ENCODE peak calls at places on chromosome 12, in six cellular contexts. K is H9, B is neuronal stem cell, Y is mesendoderm, F is H1, N is mesenchymal stem cell. G is an unnamed sample.

GRCh38 chr12:24997970-24998582 is 49.2 kb upstream of the BCAT1 start:
- DNase-seq in K (no peak), Y (no peak), B (no peak), N (peak; percentile 48), F (no peak), G (peak; percentile 91)

GRCh38 chr12:94638521-94638920 is 11.8 kb downstream of the TMCC3 start:
- DNase-seq in B (no peak), Y (no peak), F (no peak), N (no peak), K (no peak), G (no peak)

GRCh38 chr12:43329381-43329780 is 222.6 kb downstream of the ADAMTS20 start:
- DNase-seq in B (no peak), N (no peak), F (no peak), K (no peak), Y (no peak), G (peak; percentile 12)

GRCh38 chr12:124664395-124665111 is 97.1 kb upstream of the NCOR2 start:
- DNase-seq in F (no peak), N (no peak), K (no peak), B (no peak), Y (no peak), G (no peak)

GRCh38 chr12:64194333-64195149 is 27.6 kb downstream of the KICS2 start:
- DNase-seq in N (no peak), F (no peak), B (no peak), Y (no peak), K (no peak), G (no peak)

GRCh38 chr12:125434936-125435443 is 369.8 kb downstream of the AACS start:
- DNase-seq in Y (no peak), F (no peak), N (no peak), B (no peak), K (peak; percentile 20), G (no peak)

GRCh38 chr12:108804361-108804949 is 52.9 kb downstream of the SSH1 start:
- DNase-seq in B (no peak), Y (no peak), F (no peak), K (no peak), N (peak; percentile 95), G (peak; percentile 95)

GRCh38 chr12:65756956-65757511 is 67.2 kb upstream of the HMGA2 start:
- DNase-seq in K (no peak), Y (no peak), N (no peak), F (no peak), B (no peak), G (peak; percentile 16)

GRCh38 chr12:124866195-124866882 is 2.7 kb upstream of the SCARB1 start:
- DNase-seq in N (no peak), B (no peak), K (no peak), Y (no peak), F (no peak), G (no peak)

GRCh38 chr12:31781894-31782540 is 53.2 kb upstream of the AMN1 start:
- DNase-seq in K (peak; percentile 52), B (no peak), N (no peak), F (no peak), Y (no peak), G (no peak)

GRCh38 chr12:91103101-91103500 is 8.2 kb downstream of the LUM start:
- DNase-seq in K (no peak), Y (no peak), F (no peak), B (no peak), N (no peak), G (no peak)

GRCh38 chr12:119423285-119423684 is 88.8 kb downstream of the CCDC60 start:
- DNase-seq in F (peak; percentile 65), Y (peak; percentile 89), B (no peak), N (no peak), K (peak; percentile 90), G (no peak)

GRCh38 chr12:124663771-124664366 is 96.5 kb upstream of the NCOR2 start:
- DNase-seq in K (no peak), N (peak; percentile 36), F (no peak), Y (peak; percentile 82), B (no peak), G (no peak)

GRCh38 chr12:122100568-122100967 is 22.0 kb downstream of the MLXIP start:
- DNase-seq in Y (no peak), N (no peak), F (no peak), K (no peak), B (no peak), G (no peak)

GRCh38 chr12:64318605-64319004 is 72.0 kb downstream of the C12orf56 start:
- DNase-seq in F (peak; percentile 51), N (peak; percentile 12), B (peak; percentile 8), K (peak; percentile 90), Y (peak; percentile 88), G (peak; percentile 4)

GRCh38 chr12:79083181-79083580 is 218.6 kb downstream of the SYT1 start:
- DNase-seq in Y (peak; percentile 27), K (no peak), N (no peak), B (no peak), F (no peak), G (peak; percentile 7)

GRCh38 chr12:52041695-52042123 is 9.5 kb upstream of the NR4A1 start:
- DNase-seq in N (peak; percentile 49), F (no peak), B (no peak), K (peak; percentile 78), Y (peak; percentile 83), G (peak; percentile 44)

GRCh38 chr12:47316609-47317049 is 236.9 kb upstream of the AMIGO2 start:
- DNase-seq in K (no peak), Y (no peak), N (no peak), F (no peak), B (no peak), G (no peak)

GRCh38 chr12:117236456-117237001 is 46.3 kb upstream of the FBXO21 start:
- DNase-seq in Y (peak; percentile 89), B (peak; percentile 86), F (peak; percentile 100), K (peak; percentile 96), N (peak; percentile 37), G (peak; percentile 17)

GRCh38 chr12:60872219-60872618 is 1276.4 kb downstream of the SLC16A7 start:
- DNase-seq in N (no peak), Y (no peak), F (no peak), B (no peak), K (no peak), G (no peak)

GRCh38 chr12:9792961-9793617 is 32.4 kb upstream of the CD69 start:
- DNase-seq in Y (no peak), K (no peak), B (no peak), N (peak; percentile 77), F (no peak), G (peak; percentile 70)

GRCh38 chr12:52769354-52769753 is 7.8 kb downstream of the KRT76 start:
- DNase-seq in N (no peak), B (no peak), F (no peak), Y (no peak), K (no peak), G (no peak)

GRCh38 chr12:132689227-132689626 is 1.8 kb downstream of the PXMP2 start:
- DNase-seq in B (no peak), N (no peak), F (no peak), Y (no peak), K (no peak), G (no peak)

GRCh38 chr12:66190519-66191406 is 1.7 kb downstream of the IRAK3 start:
- DNase-seq in F (no peak), B (no peak), K (no peak), Y (no peak), N (no peak), G (peak; percentile 52)

GRCh38 chr12:59904874-59905521 is 309.2 kb downstream of the SLC16A7 start:
- DNase-seq in N (no peak), B (no peak), K (no peak), F (no peak), Y (no peak), G (peak; percentile 74)

GRCh38 chr12:116434155-116435065 is 124.8 kb upstream of the MAP1LC3B2 start:
- DNase-seq in Y (peak; percentile 95), B (no peak), N (peak; percentile 98), K (peak; percentile 89), F (peak; percentile 61), G (peak; percentile 92)

DNA sequence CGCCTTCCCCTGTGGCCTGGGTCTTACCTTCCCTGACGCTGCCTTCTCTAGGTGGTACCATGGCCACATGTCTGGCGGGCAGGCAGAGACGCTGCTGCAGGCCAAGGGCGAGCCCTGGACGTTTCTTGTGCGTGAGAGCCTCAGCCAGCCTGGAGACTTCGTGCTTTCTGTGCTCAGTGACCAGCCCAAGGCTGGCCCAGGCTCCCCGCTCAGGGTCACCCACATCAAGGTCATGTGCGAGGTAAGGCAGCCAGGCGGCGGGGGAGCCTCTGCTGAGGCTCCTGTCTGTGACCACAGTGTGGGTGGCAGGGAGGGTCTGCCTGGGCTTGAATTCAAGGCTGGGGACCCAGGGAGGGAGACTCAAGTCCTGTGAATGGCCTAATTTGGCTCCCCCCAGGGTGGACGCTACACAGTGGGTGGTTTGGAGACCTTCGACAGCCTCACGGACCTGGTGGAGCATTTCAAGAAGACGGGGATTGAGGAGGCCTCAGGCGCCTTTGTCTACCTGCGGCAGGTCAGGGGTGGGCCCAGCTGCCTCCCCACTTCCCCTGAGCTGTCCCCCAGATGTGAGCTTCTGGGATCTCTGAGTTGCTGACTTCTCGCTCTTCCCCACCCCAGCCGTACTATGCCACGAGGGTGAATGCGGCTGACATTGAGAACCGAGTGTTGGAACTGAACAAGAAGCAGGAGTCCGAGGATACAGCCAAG is 3.8 kb downstream of the PTPN6 start:
- DNase-seq in B (no peak), N (no peak), F (no peak), K (no peak), Y (no peak), G (no peak)
- H3K9ac ChIP-seq in B (no peak overlapping the region), N (no peak overlapping the region), F (no peak overlapping the region), K (no peak overlapping the region), Y (no peak overlapping the region), G (no peak overlapping the region)

GRCh38 chr12:46267618-46268348 is 1.1 kb downstream of the SLC38A1 start:
- DNase-seq in Y (no peak), F (peak; percentile 52), K (no peak), N (peak; percentile 51), B (no peak), G (peak; percentile 24)
- H2BK5ac ChIP-seq in Y (peak overlapping the region; percentile 97), F (peak overlapping the region; percentile 99), K (peak overlapping the region; percentile 20), N (peak overlapping the region; percentile 46), B (peak overlapping the region; percentile 98), G (peak overlapping the region; percentile 22)

GRCh38 chr12:98644433-98644711 is 216 bp downstream of the IKBIP start:
- DNase-seq in Y (no peak), F (no peak), B (no peak), N (no peak), K (peak; percentile 79), G (no peak)

GRCh38 chr12:98645572-98646067 is 530 bp downstream of the APAF1 start:
- DNase-seq in N (peak; percentile 35), K (no peak), B (peak; percentile 18), Y (peak; percentile 53), F (no peak), G (no peak)

GRCh38 chr12:98644712-98645571 is at the start of the genes APAF1 and IKBIP:
- DNase-seq in Y (peak; percentile 98), N (peak; percentile 96), B (peak; percentile 97), K (peak; percentile 97), F (peak; percentile 97), G (peak; percentile 94)

GRCh38 chr12:98646165-98646764 is 1.2 kb downstream of the APAF1 start:
- DNase-seq in N (peak; percentile 57), K (no peak), Y (peak; percentile 39), F (no peak), B (no peak), G (peak; percentile 32)
- H3K9ac ChIP-seq in N (peak overlapping the region; percentile 95), K (no peak overlapping the region), Y (peak overlapping the region; percentile 68), F (no peak overlapping the region), B (no peak overlapping the region), G (peak overlapping the region; percentile 73)

DNA sequence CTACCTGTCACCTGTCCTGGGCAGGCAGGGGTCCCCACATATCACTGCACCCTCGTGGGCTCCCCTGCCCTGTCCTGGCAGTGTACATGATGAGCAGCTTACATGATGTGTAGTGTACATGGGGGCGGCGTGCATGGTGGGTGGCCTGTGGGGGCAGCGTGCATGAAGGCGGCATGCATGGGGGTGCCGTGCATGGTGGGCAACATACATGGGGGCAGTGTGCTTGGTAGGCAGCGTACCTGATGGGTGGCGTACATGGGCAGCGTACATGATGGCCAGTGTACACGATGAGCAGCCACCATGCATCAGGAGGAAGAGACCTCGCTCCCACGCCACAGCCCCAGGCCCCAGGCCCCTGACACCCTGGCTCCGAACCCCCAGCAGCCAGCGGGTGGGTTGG is 266.3 kb downstream of the CACNA1C start:
- DNase-seq in N (no peak), K (no peak), Y (no peak), B (no peak), F (no peak), G (no peak)
- H2BK5ac ChIP-seq in N (no peak overlapping the region), K (no peak overlapping the region), Y (no peak overlapping the region), B (no peak overlapping the region), F (no peak overlapping the region), G (peak overlapping the region; percentile 20)

G was measured in IMR-90.